ENCODE peak calls at places on chromosomes 1 and 21, in seven cellular contexts. Y is psoas muscle, S is SJSA1, K is thoracic aorta, M is cardiac muscle cell, I is tibial nerve, O is foreskin keratinocyte. G is an unnamed sample. For H3K27me3, the result is how much of the 10 kb centered on the place peaks cover.

GRCh38 chr1:38064232-38064903 is 17.8 kb upstream of the POU3F1 start:
- DNase-seq in S (peak), I (no peak), M (no peak), Y (no peak), K (no peak), O (peak), G (peak)

GRCh38 chr1:175885247-175885646 is 141.9 kb upstream of the TNR start:
- DNase-seq in O (no peak), Y (no peak), S (no peak), K (no peak), I (no peak), M (no peak), G (no peak)

GRCh38 chr1:101008229-101008628 is 17.4 kb downstream of the DPH5 start:
- DNase-seq in I (no peak), O (no peak), S (no peak), M (no peak), Y (no peak), K (no peak), G (no peak)

GRCh38 chr1:78003882-78004718 is 639 bp upstream of the DNAJB4 start:
- DNase-seq in S (peak), M (peak), K (no peak), O (peak), Y (peak), I (peak), G (peak)

GRCh38 chr1:58727363-58727762 is 27.5 kb upstream of the MYSM1 start:
- DNase-seq in I (no peak), M (no peak), S (peak), O (peak), Y (no peak), K (no peak), G (peak)

GRCh38 chr1:181324797-181325616 is 158.3 kb upstream of the CACNA1E start:
- DNase-seq in I (no peak), O (peak), Y (no peak), S (no peak), K (no peak), M (no peak), G (peak)

GRCh38 chr1:2175055-2175414 is 19.5 kb downstream of the FAAP20 start:
- DNase-seq in I (no peak), M (no peak), Y (no peak), O (no peak), K (no peak), S (no peak), G (no peak)

GRCh38 chr1:210446479-210446878 is 117.8 kb downstream of the HHAT start:
- DNase-seq in K (no peak), Y (no peak), M (no peak), I (no peak), O (no peak), S (peak), G (no peak)

GRCh38 chr1:51998007-51998406 is 7.5 kb upstream of the RAB3B start:
- DNase-seq in K (no peak), O (no peak), S (no peak), Y (no peak), I (no peak), M (no peak), G (no peak)

GRCh38 chr1:81414417-81415087 is 386.2 kb upstream of the ADGRL2 start:
- DNase-seq in K (no peak), M (peak), S (no peak), I (peak), Y (peak), O (no peak), G (peak)

GRCh38 chr1:219928791-219929118 is 398 bp upstream of the SLC30A10 start:
- DNase-seq in M (no peak), K (no peak), I (no peak), Y (no peak), O (no peak), S (no peak), G (no peak)

GRCh38 chr1:8154621-8155052 is 128.5 kb upstream of the ERRFI1 start:
- DNase-seq in Y (no peak), M (peak), I (no peak), O (peak), S (peak), K (no peak), G (peak)

GRCh38 chr21:42526379-42526727 is 12.7 kb downstream of the SLC37A1 start:
- DNase-seq in Y (no peak), K (no peak), O (no peak), I (no peak), M (peak), S (no peak), G (no peak)

GRCh38 chr1:180923024-180923841 is 10.5 kb downstream of the KIAA1614 start:
- DNase-seq in O (peak), K (no peak), Y (no peak), I (no peak), M (peak), S (peak), G (peak)

GRCh38 chr1:197614916-197615692 is 160.2 kb downstream of the DENND1B start:
- DNase-seq in I (peak), Y (no peak), S (peak), M (peak), O (peak), K (no peak), G (peak)

GRCh38 chr21:39107739-39108138 is 75.5 kb downstream of the PSMG1 start:
- DNase-seq in M (no peak), I (no peak), K (no peak), Y (no peak), O (no peak), S (no peak), G (no peak)
- H3K27me3 ChIP-seq in M (under half), I (under half), K (under half), Y (under half), O (under half), S (under half), G (under half)

GRCh38 chr1:40796939-40797667 is 13.5 kb downstream of the KCNQ4 start:
- DNase-seq in S (no peak), K (peak), O (no peak), I (no peak), M (no peak), Y (peak), G (no peak)
- H3K27me3 ChIP-seq in S (under half), K (under half), O (under half), I (under half), M (under half), Y (under half), G (under half)

GRCh38 chr1:69410893-69411292 is 156.8 kb upstream of the LRRC7 start:
- DNase-seq in O (no peak), Y (no peak), M (no peak), S (no peak), I (no peak), K (no peak), G (no peak)

GRCh38 chr1:69414574-69414973 is 153.1 kb upstream of the LRRC7 start:
- DNase-seq in S (no peak), O (no peak), I (no peak), K (no peak), Y (no peak), M (no peak), G (no peak)

GRCh38 chr1:69410457-69410850 is 157.3 kb upstream of the LRRC7 start:
- DNase-seq in M (no peak), Y (no peak), O (no peak), K (no peak), S (no peak), I (no peak), G (no peak)

GRCh38 chr1:69409731-69410456 is 157.8 kb upstream of the LRRC7 start:
- DNase-seq in Y (no peak), S (no peak), I (no peak), O (no peak), K (no peak), M (no peak), G (no peak)

DNA sequence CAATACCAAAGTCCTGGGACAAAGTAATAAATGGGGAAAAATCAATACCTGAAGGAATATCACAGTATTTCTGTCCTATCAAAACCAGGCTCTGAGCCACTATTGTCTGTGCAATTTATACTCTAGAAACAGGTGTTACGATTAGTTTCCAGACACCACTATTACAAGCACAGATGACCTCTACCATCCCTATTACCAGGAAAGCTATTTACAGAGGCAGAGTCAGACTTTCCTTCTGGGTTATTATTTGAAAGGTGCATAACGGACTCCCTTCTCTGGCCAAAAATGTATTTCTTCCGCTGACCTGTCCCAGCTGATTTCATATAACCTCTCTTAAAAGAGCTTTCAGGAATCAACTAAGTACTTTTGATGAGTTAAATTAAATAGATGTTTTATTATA is 154.6 kb upstream of the LRRC7 start:
- DNase-seq in K (no peak), M (no peak), O (no peak), I (no peak), S (no peak), Y (no peak), G (no peak)
- H3K27me3 ChIP-seq in K (under half), M (under half), O (under half), I (under half), S (under half), Y (under half), G (under half)

GRCh38 chr1:229550812-229551567 is 7.5 kb downstream of the ABCB10 start:
- DNase-seq in S (no peak), K (no peak), M (no peak), I (no peak), O (no peak), Y (no peak), G (no peak)
- H3K27me3 ChIP-seq in S (under half), K (under half), M (under half), I (under half), O (under half), Y (under half), G (under half)

GRCh38 chr1:17404034-17404671 is 32.2 kb downstream of the PADI6 start:
- DNase-seq in S (no peak), K (no peak), Y (no peak), M (no peak), O (no peak), I (no peak), G (no peak)

GRCh38 chr1:17403081-17403480 is 31.1 kb downstream of the PADI6 start:
- DNase-seq in Y (no peak), I (no peak), O (peak), S (no peak), M (no peak), K (no peak), G (peak)

GRCh38 chr1:17405898-17406759 is 33.3 kb downstream of the RCC2 start:
- DNase-seq in I (peak), S (peak), M (peak), K (no peak), O (peak), Y (peak), G (peak)

GRCh38 chr1:17401841-17402240 is 29.8 kb downstream of the PADI6 start:
- DNase-seq in K (no peak), M (no peak), I (no peak), O (no peak), Y (no peak), S (no peak), G (no peak)

DNA sequence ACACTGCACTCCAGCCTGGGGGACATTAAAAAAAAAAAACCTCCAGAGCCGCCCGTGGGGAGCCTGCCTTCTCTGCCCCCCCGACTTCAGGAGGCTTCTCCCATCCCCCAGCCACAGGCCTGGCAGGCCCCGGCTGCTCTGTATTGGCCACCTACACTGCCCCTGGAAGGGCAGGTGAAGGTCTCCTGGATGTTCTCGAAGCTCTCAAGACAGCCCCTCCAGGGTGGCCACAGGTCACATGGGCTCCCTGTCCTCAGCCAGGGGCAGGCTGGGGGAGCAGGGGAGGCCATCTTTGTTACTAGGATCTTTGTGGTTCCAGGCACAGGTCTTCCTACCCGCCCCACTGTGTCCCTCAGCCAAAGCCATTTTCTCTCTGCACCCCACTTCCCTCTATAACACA is 32.8 kb downstream of the PADI6 start:
- DNase-seq in M (no peak), O (no peak), Y (no peak), K (no peak), I (no peak), S (no peak), G (no peak)
- H3K27me3 ChIP-seq in M (under half), O (under half), Y (under half), K (under half), I (under half), S (under half), G (under half)

DNA sequence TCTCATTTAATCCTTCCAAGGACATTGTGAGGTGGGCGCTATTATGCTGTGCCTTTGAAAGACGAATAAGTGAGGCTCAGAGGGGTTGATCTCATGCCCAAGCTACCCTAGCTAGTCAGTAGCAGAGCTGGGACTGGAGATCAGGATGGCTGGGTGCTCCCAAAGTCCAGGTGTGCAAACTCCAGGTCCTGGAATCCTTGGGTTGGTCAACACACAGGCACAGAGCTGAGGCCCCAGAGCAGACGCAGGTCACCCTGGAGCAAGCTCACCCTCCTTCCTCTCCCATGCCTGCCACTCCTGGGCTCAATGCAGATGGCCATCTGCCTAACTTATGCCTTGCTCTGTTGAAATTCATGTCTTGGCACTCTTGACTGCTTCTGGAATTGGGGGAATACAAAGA is 587.2 kb downstream of the PTPRU start:
- DNase-seq in K (no peak), O (no peak), I (no peak), Y (no peak), S (no peak), M (no peak), G (no peak)
- H3K27me3 ChIP-seq in K (under half), O (under half), I (under half), Y (under half), S (under half), M (under half), G (under half)

G was measured in bronchial epithelial cell.